ENCODE peak calls at places on chromosomes 3 and 15, in nine cellular contexts. One of them, this sample, is unnamed.

GRCh38 chr3:161913786-161914389 is 417.3 kb downstream of the OTOL1 start:
- DNase-seq in psoas muscle: no peak
- DNase-seq in fibroblast of lung: peak; percentile 59
- DNase-seq in uterus: no peak
- DNase-seq in naive thymus-derived CD4-positive, alpha-beta T cell: no peak
- DNase-seq in ovary: no peak
- DNase-seq in esophagus squamous epithelium: no peak
- DNase-seq in cardiac muscle cell: no peak
- DNase-seq in breast epithelium: no peak
- DNase-seq in this sample: no peak

GRCh38 chr3:5051772-5052171 is 70.3 kb upstream of the ARL8B start:
- DNase-seq in esophagus squamous epithelium: no peak
- DNase-seq in psoas muscle: peak; percentile 76
- DNase-seq in uterus: no peak
- DNase-seq in naive thymus-derived CD4-positive, alpha-beta T cell: no peak
- DNase-seq in cardiac muscle cell: no peak
- DNase-seq in fibroblast of lung: no peak
- DNase-seq in ovary: no peak
- DNase-seq in breast epithelium: no peak
- DNase-seq in this sample: no peak

GRCh38 chr15:34621675-34622074 is 38.2 kb upstream of the GOLGA8B start:
- DNase-seq in breast epithelium: no peak
- DNase-seq in fibroblast of lung: peak; percentile 56
- DNase-seq in naive thymus-derived CD4-positive, alpha-beta T cell: no peak
- DNase-seq in uterus: no peak
- DNase-seq in psoas muscle: no peak
- DNase-seq in ovary: no peak
- DNase-seq in cardiac muscle cell: no peak
- DNase-seq in esophagus squamous epithelium: no peak
- DNase-seq in this sample: no peak

GRCh38 chr3:143977326-143978262 is 6.0 kb downstream of the DIPK2A start:
- DNase-seq in esophagus squamous epithelium: no peak
- DNase-seq in ovary: no peak
- DNase-seq in breast epithelium: no peak
- DNase-seq in naive thymus-derived CD4-positive, alpha-beta T cell: no peak
- DNase-seq in fibroblast of lung: peak; percentile 74
- DNase-seq in psoas muscle: no peak
- DNase-seq in uterus: no peak
- DNase-seq in cardiac muscle cell: no peak
- DNase-seq in this sample: no peak

GRCh38 chr15:90557651-90558084 is 27.9 kb downstream of the CRTC3 start:
- DNase-seq in uterus: peak; percentile 85
- DNase-seq in psoas muscle: peak; percentile 78
- DNase-seq in ovary: peak; percentile 87
- DNase-seq in naive thymus-derived CD4-positive, alpha-beta T cell: no peak
- DNase-seq in esophagus squamous epithelium: no peak
- DNase-seq in cardiac muscle cell: peak; percentile 42
- DNase-seq in breast epithelium: peak; percentile 56
- DNase-seq in fibroblast of lung: peak; percentile 51
- DNase-seq in this sample: peak; percentile 84

GRCh38 chr15:92884813-92885461 is 15.2 kb upstream of the CHD2 start:
- DNase-seq in breast epithelium: no peak
- DNase-seq in psoas muscle: no peak
- DNase-seq in uterus: no peak
- DNase-seq in fibroblast of lung: peak; percentile 45
- DNase-seq in naive thymus-derived CD4-positive, alpha-beta T cell: no peak
- DNase-seq in esophagus squamous epithelium: no peak
- DNase-seq in cardiac muscle cell: no peak
- DNase-seq in ovary: no peak
- DNase-seq in this sample: no peak

GRCh38 chr3:139309880-139310279 is 33.9 kb upstream of the MRPS22 start:
- DNase-seq in uterus: no peak
- DNase-seq in naive thymus-derived CD4-positive, alpha-beta T cell: no peak
- DNase-seq in fibroblast of lung: peak; percentile 31
- DNase-seq in breast epithelium: no peak
- DNase-seq in ovary: no peak
- DNase-seq in cardiac muscle cell: no peak
- DNase-seq in psoas muscle: no peak
- DNase-seq in esophagus squamous epithelium: no peak
- DNase-seq in this sample: no peak

GRCh38 chr15:66050264-66050663 is 181.0 kb downstream of the RAB11A start:
- DNase-seq in psoas muscle: no peak
- DNase-seq in uterus: no peak
- DNase-seq in fibroblast of lung: no peak
- DNase-seq in cardiac muscle cell: no peak
- DNase-seq in breast epithelium: no peak
- DNase-seq in ovary: no peak
- DNase-seq in naive thymus-derived CD4-positive, alpha-beta T cell: no peak
- DNase-seq in esophagus squamous epithelium: no peak
- DNase-seq in this sample: no peak

GRCh38 chr3:153232737-153233330 is 70.8 kb downstream of the RAP2B start:
- DNase-seq in ovary: no peak
- DNase-seq in psoas muscle: no peak
- DNase-seq in naive thymus-derived CD4-positive, alpha-beta T cell: no peak
- DNase-seq in uterus: no peak
- DNase-seq in fibroblast of lung: peak; percentile 86
- DNase-seq in esophagus squamous epithelium: no peak
- DNase-seq in breast epithelium: no peak
- DNase-seq in cardiac muscle cell: no peak
- DNase-seq in this sample: no peak

GRCh38 chr3:148379763-148380162 is 317.9 kb upstream of the AGTR1 start:
- DNase-seq in naive thymus-derived CD4-positive, alpha-beta T cell: no peak
- DNase-seq in breast epithelium: no peak
- DNase-seq in fibroblast of lung: peak; percentile 81
- DNase-seq in cardiac muscle cell: peak; percentile 67
- DNase-seq in esophagus squamous epithelium: no peak
- DNase-seq in uterus: no peak
- DNase-seq in psoas muscle: no peak
- DNase-seq in ovary: no peak
- DNase-seq in this sample: no peak

GRCh38 chr3:4812509-4812908 is 166.7 kb upstream of the BHLHE40 start:
- DNase-seq in esophagus squamous epithelium: no peak
- DNase-seq in fibroblast of lung: no peak
- DNase-seq in cardiac muscle cell: no peak
- DNase-seq in breast epithelium: no peak
- DNase-seq in naive thymus-derived CD4-positive, alpha-beta T cell: no peak
- DNase-seq in uterus: no peak
- DNase-seq in psoas muscle: no peak
- DNase-seq in ovary: no peak
- DNase-seq in this sample: no peak

GRCh38 chr15:62665449-62665848 is 377.1 kb upstream of the TPM1 start:
- DNase-seq in psoas muscle: no peak
- DNase-seq in esophagus squamous epithelium: no peak
- DNase-seq in cardiac muscle cell: no peak
- DNase-seq in uterus: peak; percentile 61
- DNase-seq in naive thymus-derived CD4-positive, alpha-beta T cell: no peak
- DNase-seq in fibroblast of lung: no peak
- DNase-seq in ovary: no peak
- DNase-seq in breast epithelium: no peak
- DNase-seq in this sample: no peak

GRCh38 chr3:174532216-174532615 is 326.9 kb upstream of the NAALADL2 start:
- DNase-seq in cardiac muscle cell: no peak
- DNase-seq in fibroblast of lung: no peak
- DNase-seq in breast epithelium: no peak
- DNase-seq in ovary: no peak
- DNase-seq in esophagus squamous epithelium: no peak
- DNase-seq in psoas muscle: no peak
- DNase-seq in uterus: no peak
- DNase-seq in naive thymus-derived CD4-positive, alpha-beta T cell: no peak
- DNase-seq in this sample: no peak

GRCh38 chr3:43857361-43858051 is 166.8 kb downstream of the ABHD5 start:
- DNase-seq in psoas muscle: no peak
- DNase-seq in fibroblast of lung: no peak
- DNase-seq in cardiac muscle cell: no peak
- DNase-seq in naive thymus-derived CD4-positive, alpha-beta T cell: no peak
- DNase-seq in esophagus squamous epithelium: no peak
- DNase-seq in uterus: no peak
- DNase-seq in ovary: no peak
- DNase-seq in breast epithelium: no peak
- DNase-seq in this sample: no peak

GRCh38 chr15:60299452-60300047 is 98.2 kb downstream of the ANXA2 start:
- DNase-seq in esophagus squamous epithelium: no peak
- DNase-seq in psoas muscle: no peak
- DNase-seq in uterus: peak; percentile 49
- DNase-seq in breast epithelium: peak; percentile 61
- DNase-seq in cardiac muscle cell: no peak
- DNase-seq in fibroblast of lung: peak; percentile 5
- DNase-seq in naive thymus-derived CD4-positive, alpha-beta T cell: no peak
- DNase-seq in ovary: peak; percentile 15
- DNase-seq in this sample: no peak

GRCh38 chr3:97981886-97982285 is 9.7 kb upstream of the RIOX2 start:
- DNase-seq in uterus: no peak
- DNase-seq in cardiac muscle cell: no peak
- DNase-seq in ovary: no peak
- DNase-seq in fibroblast of lung: peak; percentile 26
- DNase-seq in psoas muscle: no peak
- DNase-seq in breast epithelium: no peak
- DNase-seq in naive thymus-derived CD4-positive, alpha-beta T cell: no peak
- DNase-seq in esophagus squamous epithelium: no peak
- DNase-seq in this sample: peak; percentile 13

GRCh38 chr15:60573936-60574335 is 95.0 kb upstream of the ICE2 start:
- DNase-seq in breast epithelium: no peak
- DNase-seq in ovary: no peak
- DNase-seq in cardiac muscle cell: no peak
- DNase-seq in fibroblast of lung: no peak
- DNase-seq in uterus: no peak
- DNase-seq in psoas muscle: no peak
- DNase-seq in naive thymus-derived CD4-positive, alpha-beta T cell: peak; percentile 58
- DNase-seq in esophagus squamous epithelium: no peak
- DNase-seq in this sample: no peak

GRCh38 chr3:135895734-135896121 is 69.8 kb upstream of the PPP2R3A start:
- DNase-seq in ovary: no peak
- DNase-seq in naive thymus-derived CD4-positive, alpha-beta T cell: no peak
- DNase-seq in fibroblast of lung: peak; percentile 26
- DNase-seq in cardiac muscle cell: no peak
- DNase-seq in psoas muscle: no peak
- DNase-seq in esophagus squamous epithelium: no peak
- DNase-seq in breast epithelium: no peak
- DNase-seq in uterus: no peak
- DNase-seq in this sample: no peak

GRCh38 chr3:171255236-171255806 is 204.9 kb downstream of the TNIK start:
- DNase-seq in breast epithelium: no peak
- DNase-seq in esophagus squamous epithelium: no peak
- DNase-seq in naive thymus-derived CD4-positive, alpha-beta T cell: peak; percentile 61
- DNase-seq in uterus: no peak
- DNase-seq in fibroblast of lung: no peak
- DNase-seq in psoas muscle: no peak
- DNase-seq in cardiac muscle cell: no peak
- DNase-seq in ovary: no peak
- DNase-seq in this sample: no peak
- H3K4me1 ChIP-seq in breast epithelium: no peaks in the 10 kb centered on the region
- H3K4me1 ChIP-seq in esophagus squamous epithelium: no peaks in the 10 kb centered on the region
- H3K4me1 ChIP-seq in naive thymus-derived CD4-positive, alpha-beta T cell: peaks cover 64% of the 10 kb centered on the region
- H3K4me1 ChIP-seq in uterus: no peaks in the 10 kb centered on the region
- H3K4me1 ChIP-seq in fibroblast of lung: peaks cover 11% of the 10 kb centered on the region
- H3K4me1 ChIP-seq in psoas muscle: peaks cover 25% of the 10 kb centered on the region
- H3K4me1 ChIP-seq in cardiac muscle cell: peaks cover 2% of the 10 kb centered on the region
- H3K4me1 ChIP-seq in ovary: no peaks in the 10 kb centered on the region
- H3K4me1 ChIP-seq in this sample: no peaks in the 10 kb centered on the region

GRCh38 chr3:120678984-120679383 is 3.1 kb downstream of the HGD start:
- DNase-seq in ovary: no peak
- DNase-seq in psoas muscle: no peak
- DNase-seq in esophagus squamous epithelium: no peak
- DNase-seq in breast epithelium: no peak
- DNase-seq in cardiac muscle cell: no peak
- DNase-seq in fibroblast of lung: no peak
- DNase-seq in naive thymus-derived CD4-positive, alpha-beta T cell: no peak
- DNase-seq in uterus: no peak
- DNase-seq in this sample: no peak
- H3K4me3 ChIP-seq in ovary: no peak overlapping the region
- H3K4me3 ChIP-seq in psoas muscle: peak overlapping the region; percentile 26
- H3K4me3 ChIP-seq in esophagus squamous epithelium: no peak overlapping the region
- H3K4me3 ChIP-seq in breast epithelium: no peak overlapping the region
- H3K4me3 ChIP-seq in cardiac muscle cell: no peak overlapping the region
- H3K4me3 ChIP-seq in fibroblast of lung: no peak overlapping the region
- H3K4me3 ChIP-seq in naive thymus-derived CD4-positive, alpha-beta T cell: no peak overlapping the region
- H3K4me3 ChIP-seq in uterus: no peak overlapping the region
- H3K4me3 ChIP-seq in this sample: no peak overlapping the region

GRCh38 chr3:8380904-8381704 is 120.5 kb upstream of the LMCD1 start:
- DNase-seq in uterus: no peak
- DNase-seq in ovary: no peak
- DNase-seq in naive thymus-derived CD4-positive, alpha-beta T cell: no peak
- DNase-seq in breast epithelium: no peak
- DNase-seq in esophagus squamous epithelium: no peak
- DNase-seq in fibroblast of lung: no peak
- DNase-seq in psoas muscle: no peak
- DNase-seq in cardiac muscle cell: no peak
- DNase-seq in this sample: no peak
- H3K4me1 ChIP-seq in uterus: no peaks in the 10 kb centered on the region
- H3K4me1 ChIP-seq in ovary: no peaks in the 10 kb centered on the region
- H3K4me1 ChIP-seq in naive thymus-derived CD4-positive, alpha-beta T cell: no peaks in the 10 kb centered on the region
- H3K4me1 ChIP-seq in breast epithelium: no peaks in the 10 kb centered on the region
- H3K4me1 ChIP-seq in esophagus squamous epithelium: no peaks in the 10 kb centered on the region
- H3K4me1 ChIP-seq in fibroblast of lung: no peaks in the 10 kb centered on the region
- H3K4me1 ChIP-seq in psoas muscle: no peaks in the 10 kb centered on the region
- H3K4me1 ChIP-seq in cardiac muscle cell: no peaks in the 10 kb centered on the region
- H3K4me1 ChIP-seq in this sample: no peaks in the 10 kb centered on the region

GRCh38 chr15:74427607-74428441 is 5.9 kb downstream of the SEMA7A start:
- DNase-seq in naive thymus-derived CD4-positive, alpha-beta T cell: no peak
- DNase-seq in fibroblast of lung: no peak
- DNase-seq in ovary: no peak
- DNase-seq in breast epithelium: no peak
- DNase-seq in cardiac muscle cell: no peak
- DNase-seq in uterus: no peak
- DNase-seq in esophagus squamous epithelium: no peak
- DNase-seq in psoas muscle: no peak
- DNase-seq in this sample: no peak
- H3K4me3 ChIP-seq in naive thymus-derived CD4-positive, alpha-beta T cell: no peak overlapping the region
- H3K4me3 ChIP-seq in fibroblast of lung: no peak overlapping the region
- H3K4me3 ChIP-seq in ovary: no peak overlapping the region
- H3K4me3 ChIP-seq in breast epithelium: no peak overlapping the region
- H3K4me3 ChIP-seq in cardiac muscle cell: no peak overlapping the region
- H3K4me3 ChIP-seq in uterus: no peak overlapping the region
- H3K4me3 ChIP-seq in esophagus squamous epithelium: no peak overlapping the region
- H3K4me3 ChIP-seq in psoas muscle: no peak overlapping the region
- H3K4me3 ChIP-seq in this sample: no peak overlapping the region

DNA sequence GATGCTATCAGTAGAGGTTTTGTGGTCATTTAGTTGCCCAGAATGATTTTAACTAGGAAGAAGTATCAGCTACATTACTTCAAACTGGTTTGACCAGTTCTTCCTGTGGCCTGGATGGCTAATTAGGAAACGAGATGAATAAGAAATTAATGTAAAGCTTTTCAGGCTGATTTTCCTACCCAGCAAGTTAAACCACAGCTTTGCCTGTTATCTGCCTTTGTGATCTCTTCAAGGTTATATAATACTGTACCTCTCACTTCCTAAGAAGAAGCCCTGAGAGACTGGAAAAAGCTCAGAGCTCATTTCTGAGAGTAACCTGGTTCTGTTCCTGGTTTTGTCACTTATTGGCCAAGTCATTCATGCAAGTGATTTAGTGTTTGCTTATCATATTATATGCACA is 782.2 kb upstream of the GOLIM4 start:
- DNase-seq in fibroblast of lung: no peak
- DNase-seq in uterus: no peak
- DNase-seq in psoas muscle: no peak
- DNase-seq in naive thymus-derived CD4-positive, alpha-beta T cell: no peak
- DNase-seq in breast epithelium: no peak
- DNase-seq in ovary: no peak
- DNase-seq in esophagus squamous epithelium: no peak
- DNase-seq in cardiac muscle cell: no peak
- DNase-seq in this sample: no peak
- H3K4me1 ChIP-seq in fibroblast of lung: no peaks in the 10 kb centered on the region
- H3K4me1 ChIP-seq in uterus: no peaks in the 10 kb centered on the region
- H3K4me1 ChIP-seq in psoas muscle: no peaks in the 10 kb centered on the region
- H3K4me1 ChIP-seq in naive thymus-derived CD4-positive, alpha-beta T cell: no peaks in the 10 kb centered on the region
- H3K4me1 ChIP-seq in breast epithelium: no peaks in the 10 kb centered on the region
- H3K4me1 ChIP-seq in ovary: no peaks in the 10 kb centered on the region
- H3K4me1 ChIP-seq in esophagus squamous epithelium: no peaks in the 10 kb centered on the region
- H3K4me1 ChIP-seq in cardiac muscle cell: peaks cover 8% of the 10 kb centered on the region
- H3K4me1 ChIP-seq in this sample: no peaks in the 10 kb centered on the region

This sample was measured in tibial nerve.